ENCODE peak calls at places on chromosomes 3 and 15, in ten cellular contexts. K is LNCaP clone FGC; B is choroid plexus epithelial cell; L is NCI-H2171; D is suprapubic skin; V is ELF-1; A is activated T-helper 1 cell treated with anti-CD3 and anti-CD28 coated beads, Interleukin-2, amount 50 U/mL, for 16 hours; O is epithelial cell of proximal tubule; G is breast epithelium; N is CD8-positive, alpha-beta T cell. E is an unnamed sample.

GRCh38 chr15:84624359-84624758 is 23.6 kb downstream of the ZSCAN2 start:
- DNase-seq in K (no peak), B (no peak), L (no peak), D (no peak), V (no peak), A (no peak), O (no peak), G (no peak), N (no peak), E (no peak)

GRCh38 chr3:157033001-157033400 is 126.9 kb downstream of the CCNL1 start:
- DNase-seq in K (no peak), B (no peak), L (no peak), D (no peak), V (no peak), A (no peak), O (no peak), G (no peak), N (no peak), E (no peak)

GRCh38 chr3:187210555-187211327 is 13.5 kb downstream of the RTP1 start:
- DNase-seq in K (no peak), B (peak), L (no peak), D (no peak), V (peak), A (no peak), O (no peak), G (no peak), N (no peak), E (peak)

GRCh38 chr3:58779934-58780333 is 113.4 kb upstream of the FAM3D start:
- DNase-seq in K (no peak), B (no peak), L (no peak), D (no peak), V (no peak), A (no peak), O (no peak), G (no peak), N (no peak), E (no peak)

GRCh38 chr3:190306026-190306425 is 16.2 kb downstream of the CLDN1 start:
- DNase-seq in K (no peak), B (no peak), L (no peak), D (no peak), V (no peak), A (no peak), O (no peak), G (no peak), N (no peak), E (no peak)

GRCh38 chr3:169619793-169620192 is 43.7 kb downstream of the MECOM start:
- DNase-seq in K (no peak), B (no peak), L (no peak), D (no peak), V (peak), A (no peak), O (no peak), G (no peak), N (no peak), E (no peak)

GRCh38 chr3:127182848-127183714 is 9.8 kb upstream of the PRR23E start:
- DNase-seq in K (no peak), B (no peak), L (peak), D (peak), V (peak), A (no peak), O (no peak), G (no peak), N (no peak), E (no peak)

GRCh38 chr15:101267320-101268104 is 9.8 kb downstream of the SELENOS start:
- DNase-seq in K (no peak), B (peak), L (no peak), D (no peak), V (peak), A (no peak), O (no peak), G (no peak), N (no peak), E (no peak)

GRCh38 chr3:137514853-137515252 is 249.3 kb upstream of the SOX14 start:
- DNase-seq in K (no peak), B (no peak), L (no peak), D (no peak), V (no peak), A (no peak), O (no peak), G (no peak), N (no peak), E (no peak)

GRCh38 chr3:136818191-136818850 is 605 bp upstream of the SLC35G2 start:
- DNase-seq in K (no peak), B (peak), L (no peak), D (no peak), V (peak), A (no peak), O (peak), G (no peak), N (no peak), E (peak)

GRCh38 chr3:155846119-155846518 is 8.1 kb downstream of the SLC33A1 start:
- DNase-seq in K (no peak), B (no peak), L (no peak), D (no peak), V (no peak), A (no peak), O (no peak), G (no peak), N (no peak), E (no peak)

GRCh38 chr15:42612367-42612912 is 37.0 kb downstream of the STARD9 start:
- DNase-seq in K (no peak), B (no peak), L (no peak), D (no peak), V (no peak), A (no peak), O (no peak), G (no peak), N (no peak), E (no peak)

GRCh38 chr15:40584191-40584590 is 9.9 kb upstream of the KNL1 start:
- DNase-seq in K (no peak), B (no peak), L (no peak), D (no peak), V (no peak), A (no peak), O (no peak), G (no peak), N (no peak), E (no peak)

GRCh38 chr15:40925863-40926658 is 3.1 kb upstream of the DLL4 start:
- DNase-seq in K (no peak), B (no peak), L (no peak), D (no peak), V (peak), A (no peak), O (no peak), G (no peak), N (no peak), E (no peak)

E was measured in iPS DF 19.7.